ENCODE peak calls at places on chromosomes 4 and X, in eight cellular contexts. D, S, R, C, A, B, G and M are unnamed samples.

GRCh38 chr4:123599061-123599919 is 202.7 kb downstream of the SPRY1 start:
- DNase-seq in C (no peak), G (no peak), A (no peak), B (no peak), D (peak), R (peak), S (no peak), M (no peak)

GRCh38 chr4:13529130-13529919 is 15.0 kb downstream of the NKX3-2 start:
- DNase-seq in S (no peak), D (no peak), C (no peak), A (no peak), G (no peak), B (no peak), R (no peak), M (no peak)

GRCh38 chr4:6771229-6771671 is 11.3 kb upstream of the KIAA0232 start:
- DNase-seq in G (peak), S (peak), B (no peak), D (no peak), A (no peak), C (no peak), R (no peak), M (no peak)

GRCh38 chr4:56513517-56513916 is 7.9 kb downstream of the ARL9 start:
- DNase-seq in S (no peak), B (no peak), G (no peak), D (no peak), R (no peak), A (no peak), C (no peak), M (no peak)

GRCh38 chr4:9924750-9925149 is 96.5 kb downstream of the SLC2A9 start:
- DNase-seq in C (no peak), D (peak), S (no peak), G (no peak), B (no peak), A (no peak), R (peak), M (no peak)

GRCh38 chrX:74536142-74537010 is 78.0 kb downstream of the RLIM start:
- DNase-seq in S (peak), D (peak), B (peak), A (peak), R (peak), G (peak), C (peak), M (peak)

GRCh38 chr4:77586953-77587383 is 18.7 kb upstream of the CXCL13 start:
- DNase-seq in B (no peak), S (no peak), C (peak), G (no peak), A (no peak), R (no peak), D (peak), M (no peak)

GRCh38 chrX:46649421-46650260 is 76.1 kb downstream of the CHST7 start:
- DNase-seq in C (no peak), S (no peak), A (no peak), R (peak), B (no peak), D (no peak), G (no peak), M (no peak)

GRCh38 chr4:127586922-127587571 is 45.7 kb upstream of the INTU start:
- DNase-seq in G (peak), A (no peak), C (no peak), R (peak), B (no peak), S (no peak), D (peak), M (no peak)